ENCODE peak calls at places on chromosomes 16 and 17, in seven cellular contexts. One of them, this sample, is unnamed.
A peak's percentile ranks its signal among the peaks of the same experiment; 100 is the strongest.

GRCh38 chr16:73432794-73433455 is 385.0 kb upstream of the ZFHX3 start:
- DNase-seq in mucosa of descending colon: no peak
- DNase-seq in NAMALWA: no peak
- DNase-seq in cardiac septum: no peak
- DNase-seq in hippocampal formation: no peak
- DNase-seq in LoVo: no peak
- DNase-seq in stimulated activated CD8-positive, alpha-beta memory T cell treated with anti-CD3 and anti-CD28 coated beads, Interleukin-7, amount 100 ng/mL, for 24 hours: no peak
- DNase-seq in this sample: no peak

GRCh38 chr16:67170168-67170947 is at the start of gene NOL3:
- DNase-seq in mucosa of descending colon: peak; percentile 87
- DNase-seq in NAMALWA: no peak
- DNase-seq in cardiac septum: peak; percentile 92
- DNase-seq in hippocampal formation: peak; percentile 57
- DNase-seq in LoVo: no peak
- DNase-seq in stimulated activated CD8-positive, alpha-beta memory T cell treated with anti-CD3 and anti-CD28 coated beads, Interleukin-7, amount 100 ng/mL, for 24 hours: no peak
- DNase-seq in this sample: peak; percentile 87

GRCh38 chr17:74919440-74920305 is 3.4 kb downstream of the USH1G start:
- DNase-seq in mucosa of descending colon: peak; percentile 43
- DNase-seq in NAMALWA: peak; percentile 35
- DNase-seq in cardiac septum: no peak
- DNase-seq in hippocampal formation: no peak
- DNase-seq in LoVo: no peak
- DNase-seq in stimulated activated CD8-positive, alpha-beta memory T cell treated with anti-CD3 and anti-CD28 coated beads, Interleukin-7, amount 100 ng/mL, for 24 hours: no peak
- DNase-seq in this sample: no peak

GRCh38 chr17:57985675-57985974 is 2.4 kb downstream of the VEZF1 start:
- DNase-seq in mucosa of descending colon: no peak
- DNase-seq in NAMALWA: no peak
- DNase-seq in cardiac septum: no peak
- DNase-seq in hippocampal formation: no peak
- DNase-seq in LoVo: peak; percentile 44
- DNase-seq in stimulated activated CD8-positive, alpha-beta memory T cell treated with anti-CD3 and anti-CD28 coated beads, Interleukin-7, amount 100 ng/mL, for 24 hours: no peak
- DNase-seq in this sample: peak; percentile 78

GRCh38 chr16:1791943-1792812 is 1.3 kb downstream of the IGFALS start:
- DNase-seq in mucosa of descending colon: peak; percentile 40
- DNase-seq in NAMALWA: no peak
- DNase-seq in cardiac septum: no peak
- DNase-seq in hippocampal formation: no peak
- DNase-seq in LoVo: no peak
- DNase-seq in stimulated activated CD8-positive, alpha-beta memory T cell treated with anti-CD3 and anti-CD28 coated beads, Interleukin-7, amount 100 ng/mL, for 24 hours: no peak
- DNase-seq in this sample: no peak

GRCh38 chr16:57996406-57997175 is 3.9 kb downstream of the ZNF319 start:
- DNase-seq in mucosa of descending colon: no peak
- DNase-seq in NAMALWA: no peak
- DNase-seq in cardiac septum: no peak
- DNase-seq in hippocampal formation: no peak
- DNase-seq in LoVo: no peak
- DNase-seq in stimulated activated CD8-positive, alpha-beta memory T cell treated with anti-CD3 and anti-CD28 coated beads, Interleukin-7, amount 100 ng/mL, for 24 hours: no peak
- DNase-seq in this sample: no peak

GRCh38 chr17:76688165-76688622 is 22.6 kb downstream of the MXRA7 start:
- DNase-seq in mucosa of descending colon: no peak
- DNase-seq in NAMALWA: no peak
- DNase-seq in cardiac septum: peak; percentile 77
- DNase-seq in hippocampal formation: no peak
- DNase-seq in LoVo: no peak
- DNase-seq in stimulated activated CD8-positive, alpha-beta memory T cell treated with anti-CD3 and anti-CD28 coated beads, Interleukin-7, amount 100 ng/mL, for 24 hours: no peak
- DNase-seq in this sample: peak; percentile 55

GRCh38 chr17:66508896-66509843 is 206.8 kb downstream of the PRKCA start:
- DNase-seq in mucosa of descending colon: peak; percentile 78
- DNase-seq in NAMALWA: no peak
- DNase-seq in cardiac septum: no peak
- DNase-seq in hippocampal formation: no peak
- DNase-seq in LoVo: peak; percentile 93
- DNase-seq in stimulated activated CD8-positive, alpha-beta memory T cell treated with anti-CD3 and anti-CD28 coated beads, Interleukin-7, amount 100 ng/mL, for 24 hours: peak; percentile 21
- DNase-seq in this sample: peak; percentile 85

GRCh38 chr17:40175928-40176327 is 1.3 kb upstream of the RAPGEFL1 start:
- DNase-seq in mucosa of descending colon: no peak
- DNase-seq in NAMALWA: no peak
- DNase-seq in cardiac septum: no peak
- DNase-seq in hippocampal formation: no peak
- DNase-seq in LoVo: no peak
- DNase-seq in stimulated activated CD8-positive, alpha-beta memory T cell treated with anti-CD3 and anti-CD28 coated beads, Interleukin-7, amount 100 ng/mL, for 24 hours: no peak
- DNase-seq in this sample: no peak

GRCh38 chr17:34626141-34626681 is 46.8 kb downstream of the TMEM132E start:
- DNase-seq in mucosa of descending colon: no peak
- DNase-seq in NAMALWA: no peak
- DNase-seq in cardiac septum: no peak
- DNase-seq in hippocampal formation: no peak
- DNase-seq in LoVo: no peak
- DNase-seq in stimulated activated CD8-positive, alpha-beta memory T cell treated with anti-CD3 and anti-CD28 coated beads, Interleukin-7, amount 100 ng/mL, for 24 hours: no peak
- DNase-seq in this sample: no peak

GRCh38 chr16:56918467-56919012 is 13.4 kb upstream of the HERPUD1 start:
- DNase-seq in mucosa of descending colon: no peak
- DNase-seq in NAMALWA: no peak
- DNase-seq in cardiac septum: no peak
- DNase-seq in hippocampal formation: no peak
- DNase-seq in LoVo: no peak
- DNase-seq in stimulated activated CD8-positive, alpha-beta memory T cell treated with anti-CD3 and anti-CD28 coated beads, Interleukin-7, amount 100 ng/mL, for 24 hours: no peak
- DNase-seq in this sample: no peak

GRCh38 chr16:3013491-3013951 is 798 bp downstream of the CLDN9 start:
- DNase-seq in mucosa of descending colon: no peak
- DNase-seq in NAMALWA: no peak
- DNase-seq in cardiac septum: no peak
- DNase-seq in hippocampal formation: no peak
- DNase-seq in LoVo: no peak
- DNase-seq in stimulated activated CD8-positive, alpha-beta memory T cell treated with anti-CD3 and anti-CD28 coated beads, Interleukin-7, amount 100 ng/mL, for 24 hours: no peak
- DNase-seq in this sample: peak; percentile 55

GRCh38 chr16:9107025-9107970 is 15.9 kb downstream of the HAPSTR1 start:
- DNase-seq in mucosa of descending colon: no peak
- DNase-seq in NAMALWA: no peak
- DNase-seq in cardiac septum: no peak
- DNase-seq in hippocampal formation: no peak
- DNase-seq in LoVo: no peak
- DNase-seq in stimulated activated CD8-positive, alpha-beta memory T cell treated with anti-CD3 and anti-CD28 coated beads, Interleukin-7, amount 100 ng/mL, for 24 hours: no peak
- DNase-seq in this sample: no peak

GRCh38 chr16:29809850-29810698 is 1.9 kb upstream of the PRRT2 start:
- DNase-seq in mucosa of descending colon: peak; percentile 57
- DNase-seq in NAMALWA: no peak
- DNase-seq in cardiac septum: no peak
- DNase-seq in hippocampal formation: no peak
- DNase-seq in LoVo: no peak
- DNase-seq in stimulated activated CD8-positive, alpha-beta memory T cell treated with anti-CD3 and anti-CD28 coated beads, Interleukin-7, amount 100 ng/mL, for 24 hours: no peak
- DNase-seq in this sample: no peak

GRCh38 chr17:80262775-80263244 is 2.2 kb downstream of the RNF213 start:
- DNase-seq in mucosa of descending colon: no peak
- DNase-seq in NAMALWA: no peak
- DNase-seq in cardiac septum: no peak
- DNase-seq in hippocampal formation: no peak
- DNase-seq in LoVo: no peak
- DNase-seq in stimulated activated CD8-positive, alpha-beta memory T cell treated with anti-CD3 and anti-CD28 coated beads, Interleukin-7, amount 100 ng/mL, for 24 hours: no peak
- DNase-seq in this sample: no peak

GRCh38 chr16:25868041-25868600 is 176.4 kb downstream of the HS3ST4 start:
- DNase-seq in mucosa of descending colon: no peak
- DNase-seq in NAMALWA: no peak
- DNase-seq in cardiac septum: no peak
- DNase-seq in hippocampal formation: no peak
- DNase-seq in LoVo: no peak
- DNase-seq in stimulated activated CD8-positive, alpha-beta memory T cell treated with anti-CD3 and anti-CD28 coated beads, Interleukin-7, amount 100 ng/mL, for 24 hours: no peak
- DNase-seq in this sample: no peak

GRCh38 chr17:72639711-72640110 is 452.8 kb downstream of the SLC39A11 start:
- DNase-seq in mucosa of descending colon: no peak
- DNase-seq in NAMALWA: no peak
- DNase-seq in cardiac septum: no peak
- DNase-seq in hippocampal formation: no peak
- DNase-seq in LoVo: no peak
- DNase-seq in stimulated activated CD8-positive, alpha-beta memory T cell treated with anti-CD3 and anti-CD28 coated beads, Interleukin-7, amount 100 ng/mL, for 24 hours: no peak
- DNase-seq in this sample: no peak

GRCh38 chr16:11109551-11109950 is 146.5 kb downstream of the SOCS1 start:
- DNase-seq in mucosa of descending colon: no peak
- DNase-seq in NAMALWA: no peak
- DNase-seq in cardiac septum: no peak
- DNase-seq in hippocampal formation: no peak
- DNase-seq in LoVo: no peak
- DNase-seq in stimulated activated CD8-positive, alpha-beta memory T cell treated with anti-CD3 and anti-CD28 coated beads, Interleukin-7, amount 100 ng/mL, for 24 hours: no peak
- DNase-seq in this sample: no peak

GRCh38 chr16:85838876-85839585 is 39.5 kb downstream of the COX4I1 start:
- DNase-seq in mucosa of descending colon: no peak
- DNase-seq in NAMALWA: no peak
- DNase-seq in cardiac septum: no peak
- DNase-seq in hippocampal formation: no peak
- DNase-seq in LoVo: no peak
- DNase-seq in stimulated activated CD8-positive, alpha-beta memory T cell treated with anti-CD3 and anti-CD28 coated beads, Interleukin-7, amount 100 ng/mL, for 24 hours: no peak
- DNase-seq in this sample: no peak

GRCh38 chr16:12413393-12413792 is 390.3 kb downstream of the CPPED1 start:
- DNase-seq in mucosa of descending colon: no peak
- DNase-seq in NAMALWA: no peak
- DNase-seq in cardiac septum: no peak
- DNase-seq in hippocampal formation: no peak
- DNase-seq in LoVo: no peak
- DNase-seq in stimulated activated CD8-positive, alpha-beta memory T cell treated with anti-CD3 and anti-CD28 coated beads, Interleukin-7, amount 100 ng/mL, for 24 hours: no peak
- DNase-seq in this sample: no peak

GRCh38 chr17:10638151-10638550 is 19.0 kb downstream of the MYH3 start:
- DNase-seq in mucosa of descending colon: no peak
- DNase-seq in NAMALWA: no peak
- DNase-seq in cardiac septum: no peak
- DNase-seq in hippocampal formation: no peak
- DNase-seq in LoVo: no peak
- DNase-seq in stimulated activated CD8-positive, alpha-beta memory T cell treated with anti-CD3 and anti-CD28 coated beads, Interleukin-7, amount 100 ng/mL, for 24 hours: no peak
- DNase-seq in this sample: no peak

GRCh38 chr17:12992676-12993075 is 25.2 kb downstream of the ELAC2 start:
- DNase-seq in mucosa of descending colon: no peak
- DNase-seq in NAMALWA: no peak
- DNase-seq in cardiac septum: no peak
- DNase-seq in hippocampal formation: no peak
- DNase-seq in LoVo: no peak
- DNase-seq in stimulated activated CD8-positive, alpha-beta memory T cell treated with anti-CD3 and anti-CD28 coated beads, Interleukin-7, amount 100 ng/mL, for 24 hours: no peak
- DNase-seq in this sample: no peak

GRCh38 chr17:64148017-64148631 is 18.2 kb upstream of the ERN1 start:
- DNase-seq in mucosa of descending colon: no peak
- DNase-seq in NAMALWA: no peak
- DNase-seq in cardiac septum: no peak
- DNase-seq in hippocampal formation: no peak
- DNase-seq in LoVo: no peak
- DNase-seq in stimulated activated CD8-positive, alpha-beta memory T cell treated with anti-CD3 and anti-CD28 coated beads, Interleukin-7, amount 100 ng/mL, for 24 hours: no peak
- DNase-seq in this sample: no peak

GRCh38 chr17:69466905-69467630 is 52.6 kb downstream of the MAP2K6 start:
- DNase-seq in mucosa of descending colon: no peak
- DNase-seq in NAMALWA: no peak
- DNase-seq in cardiac septum: no peak
- DNase-seq in hippocampal formation: no peak
- DNase-seq in LoVo: no peak
- DNase-seq in stimulated activated CD8-positive, alpha-beta memory T cell treated with anti-CD3 and anti-CD28 coated beads, Interleukin-7, amount 100 ng/mL, for 24 hours: no peak
- DNase-seq in this sample: no peak

GRCh38 chr17:65633988-65634387 is 72.5 kb upstream of the AXIN2 start:
- DNase-seq in mucosa of descending colon: no peak
- DNase-seq in NAMALWA: no peak
- DNase-seq in cardiac septum: no peak
- DNase-seq in hippocampal formation: no peak
- DNase-seq in LoVo: peak; percentile 22
- DNase-seq in stimulated activated CD8-positive, alpha-beta memory T cell treated with anti-CD3 and anti-CD28 coated beads, Interleukin-7, amount 100 ng/mL, for 24 hours: no peak
- DNase-seq in this sample: no peak

GRCh38 chr17:80845121-80845862 is 146.3 kb upstream of the CHMP6 start:
- DNase-seq in mucosa of descending colon: no peak
- DNase-seq in NAMALWA: peak; percentile 7
- DNase-seq in cardiac septum: peak; percentile 66
- DNase-seq in hippocampal formation: no peak
- DNase-seq in LoVo: no peak
- DNase-seq in stimulated activated CD8-positive, alpha-beta memory T cell treated with anti-CD3 and anti-CD28 coated beads, Interleukin-7, amount 100 ng/mL, for 24 hours: no peak
- DNase-seq in this sample: no peak

GRCh38 chr17:61426482-61427304 is 25.5 kb upstream of the TBX4 start:
- DNase-seq in mucosa of descending colon: no peak
- DNase-seq in NAMALWA: no peak
- DNase-seq in cardiac septum: no peak
- DNase-seq in hippocampal formation: no peak
- DNase-seq in LoVo: peak; percentile 66
- DNase-seq in stimulated activated CD8-positive, alpha-beta memory T cell treated with anti-CD3 and anti-CD28 coated beads, Interleukin-7, amount 100 ng/mL, for 24 hours: no peak
- DNase-seq in this sample: peak; percentile 96

GRCh38 chr17:14228903-14229302 is 7.8 kb downstream of the CDRT15 start:
- DNase-seq in mucosa of descending colon: no peak
- DNase-seq in NAMALWA: no peak
- DNase-seq in cardiac septum: no peak
- DNase-seq in hippocampal formation: no peak
- DNase-seq in LoVo: no peak
- DNase-seq in stimulated activated CD8-positive, alpha-beta memory T cell treated with anti-CD3 and anti-CD28 coated beads, Interleukin-7, amount 100 ng/mL, for 24 hours: no peak
- DNase-seq in this sample: no peak

GRCh38 chr16:56163089-56163488 is 28.2 kb upstream of the GNAO1 start:
- DNase-seq in mucosa of descending colon: no peak
- DNase-seq in NAMALWA: no peak
- DNase-seq in cardiac septum: no peak
- DNase-seq in hippocampal formation: no peak
- DNase-seq in LoVo: no peak
- DNase-seq in stimulated activated CD8-positive, alpha-beta memory T cell treated with anti-CD3 and anti-CD28 coated beads, Interleukin-7, amount 100 ng/mL, for 24 hours: no peak
- DNase-seq in this sample: no peak

GRCh38 chr17:37384560-37385160 is 8.9 kb downstream of the C17orf78 start:
- DNase-seq in mucosa of descending colon: no peak
- DNase-seq in NAMALWA: no peak
- DNase-seq in cardiac septum: no peak
- DNase-seq in hippocampal formation: no peak
- DNase-seq in LoVo: no peak
- DNase-seq in stimulated activated CD8-positive, alpha-beta memory T cell treated with anti-CD3 and anti-CD28 coated beads, Interleukin-7, amount 100 ng/mL, for 24 hours: no peak
- DNase-seq in this sample: no peak

GRCh38 chr16:8571061-8571596 is 19.2 kb downstream of the TMEM114 start:
- DNase-seq in mucosa of descending colon: no peak
- DNase-seq in NAMALWA: no peak
- DNase-seq in cardiac septum: no peak
- DNase-seq in hippocampal formation: no peak
- DNase-seq in LoVo: no peak
- DNase-seq in stimulated activated CD8-positive, alpha-beta memory T cell treated with anti-CD3 and anti-CD28 coated beads, Interleukin-7, amount 100 ng/mL, for 24 hours: no peak
- DNase-seq in this sample: no peak

GRCh38 chr16:4315185-4316102 is at the start of gene GLIS2:
- DNase-seq in mucosa of descending colon: peak; percentile 66
- DNase-seq in NAMALWA: peak; percentile 57
- DNase-seq in cardiac septum: peak; percentile 85
- DNase-seq in hippocampal formation: no peak
- DNase-seq in LoVo: peak; percentile 67
- DNase-seq in stimulated activated CD8-positive, alpha-beta memory T cell treated with anti-CD3 and anti-CD28 coated beads, Interleukin-7, amount 100 ng/mL, for 24 hours: no peak
- DNase-seq in this sample: peak; percentile 73

GRCh38 chr16:64455275-64455674 is 666.6 kb downstream of the CDH11 start:
- DNase-seq in mucosa of descending colon: no peak
- DNase-seq in NAMALWA: peak; percentile 34
- DNase-seq in cardiac septum: no peak
- DNase-seq in hippocampal formation: no peak
- DNase-seq in LoVo: no peak
- DNase-seq in stimulated activated CD8-positive, alpha-beta memory T cell treated with anti-CD3 and anti-CD28 coated beads, Interleukin-7, amount 100 ng/mL, for 24 hours: no peak
- DNase-seq in this sample: peak; percentile 2

GRCh38 chr17:17181666-17182600 is 24.2 kb downstream of the PLD6 start:
- DNase-seq in mucosa of descending colon: no peak
- DNase-seq in NAMALWA: peak; percentile 70
- DNase-seq in cardiac septum: no peak
- DNase-seq in hippocampal formation: no peak
- DNase-seq in LoVo: no peak
- DNase-seq in stimulated activated CD8-positive, alpha-beta memory T cell treated with anti-CD3 and anti-CD28 coated beads, Interleukin-7, amount 100 ng/mL, for 24 hours: no peak
- DNase-seq in this sample: no peak

GRCh38 chr17:21285164-21286065 is 904 bp downstream of the MAP2K3 start:
- DNase-seq in mucosa of descending colon: peak; percentile 65
- DNase-seq in NAMALWA: no peak
- DNase-seq in cardiac septum: no peak
- DNase-seq in hippocampal formation: no peak
- DNase-seq in LoVo: no peak
- DNase-seq in stimulated activated CD8-positive, alpha-beta memory T cell treated with anti-CD3 and anti-CD28 coated beads, Interleukin-7, amount 100 ng/mL, for 24 hours: no peak
- DNase-seq in this sample: peak; percentile 48

GRCh38 chr17:8826808-8827435 is 27.8 kb upstream of the MFSD6L start:
- DNase-seq in mucosa of descending colon: no peak
- DNase-seq in NAMALWA: no peak
- DNase-seq in cardiac septum: no peak
- DNase-seq in hippocampal formation: no peak
- DNase-seq in LoVo: no peak
- DNase-seq in stimulated activated CD8-positive, alpha-beta memory T cell treated with anti-CD3 and anti-CD28 coated beads, Interleukin-7, amount 100 ng/mL, for 24 hours: no peak
- DNase-seq in this sample: no peak

GRCh38 chr17:36740157-36740556 is 138.8 kb downstream of the MRM1 start:
- DNase-seq in mucosa of descending colon: no peak
- DNase-seq in NAMALWA: no peak
- DNase-seq in cardiac septum: no peak
- DNase-seq in hippocampal formation: no peak
- DNase-seq in LoVo: no peak
- DNase-seq in stimulated activated CD8-positive, alpha-beta memory T cell treated with anti-CD3 and anti-CD28 coated beads, Interleukin-7, amount 100 ng/mL, for 24 hours: no peak
- DNase-seq in this sample: no peak

This sample was measured in A172.